ENCODE peak calls at places on chromosomes 13 and 19, in eight cellular contexts. W, F, U, C, R, V, M and Z are unnamed samples.
A peak's percentile ranks its signal among the peaks of the same experiment; 100 is the strongest.

GRCh38 chr19:23071087-23071511 is 45.7 kb upstream of the ZNF730 start:
- DNase-seq in F (no peak), V (no peak), M (no peak), U (peak; percentile 87), W (no peak), R (no peak), C (no peak), Z (no peak)

GRCh38 chr19:16886305-16886880 is 2.4 kb upstream of the F2RL3 start:
- DNase-seq in U (peak; percentile 35), M (no peak), V (no peak), F (no peak), W (no peak), C (peak; percentile 83), R (peak; percentile 31), Z (no peak)

GRCh38 chr19:1601613-1602064 is 3.6 kb downstream of the UQCR11 start:
- DNase-seq in W (peak; percentile 19), M (no peak), U (no peak), C (no peak), V (no peak), F (no peak), R (no peak), Z (no peak)

GRCh38 chr13:86882107-86882506 is 789.1 kb upstream of the SLITRK5 start:
- DNase-seq in C (no peak), F (no peak), U (no peak), R (no peak), W (no peak), V (no peak), M (no peak), Z (no peak)

GRCh38 chr13:42990147-42990990 is 1.7 kb downstream of the EPSTI1 start:
- DNase-seq in C (no peak), V (no peak), F (no peak), M (no peak), W (no peak), R (no peak), U (peak; percentile 64), Z (no peak)

GRCh38 chr19:38290631-38291147 is 13.4 kb upstream of the C19orf33 start:
- DNase-seq in F (no peak), R (peak; percentile 91), W (peak; percentile 87), M (peak; percentile 73), C (no peak), V (no peak), U (no peak), Z (no peak)

GRCh38 chr19:590396-590745 is 690 bp downstream of the HCN2 start:
- DNase-seq in M (no peak), F (no peak), R (peak; percentile 31), W (no peak), V (peak; percentile 24), U (peak; percentile 60), C (no peak), Z (peak; percentile 13)

GRCh38 chr13:86585826-86586225 is 786.6 kb upstream of the SLITRK6 start:
- DNase-seq in U (peak; percentile 66), M (no peak), W (no peak), V (no peak), C (no peak), R (no peak), F (no peak), Z (no peak)

GRCh38 chr19:15584095-15584494 is 30.9 kb upstream of the CYP4F8 start:
- DNase-seq in C (no peak), F (no peak), R (no peak), U (no peak), W (no peak), V (no peak), M (no peak), Z (no peak)

GRCh38 chr19:41928221-41928683 is at the start of gene ERFL:
- DNase-seq in W (no peak), C (no peak), R (peak; percentile 39), F (no peak), V (no peak), M (no peak), U (peak; percentile 45), Z (peak; percentile 50)

GRCh38 chr13:27110056-27110746 is 61.4 kb downstream of the USP12 start:
- DNase-seq in W (no peak), U (no peak), R (no peak), M (no peak), C (no peak), V (no peak), F (no peak), Z (no peak)

GRCh38 chr13:69644447-69644846 is 463.2 kb upstream of the ATXN8OS start:
- DNase-seq in W (no peak), R (no peak), C (no peak), V (no peak), U (no peak), M (no peak), F (no peak), Z (no peak)

GRCh38 chr13:27573265-27573664 is 47.1 kb downstream of the LNX2 start:
- DNase-seq in V (no peak), U (no peak), M (no peak), R (peak; percentile 21), F (no peak), W (peak; percentile 38), C (no peak), Z (no peak)

GRCh38 chr13:32031815-32032345 is 306 bp downstream of the FRY start:
- DNase-seq in U (peak; percentile 21), W (no peak), F (no peak), V (no peak), R (no peak), M (peak; percentile 43), C (no peak), Z (no peak)

GRCh38 chr19:4984448-4984990 is 15.6 kb downstream of the KDM4B start:
- DNase-seq in F (no peak), C (no peak), R (no peak), U (peak; percentile 88), V (no peak), W (no peak), M (no peak), Z (no peak)

GRCh38 chr13:40680659-40681323 is 14.3 kb upstream of the FOXO1 start:
- DNase-seq in F (no peak), U (no peak), V (no peak), W (no peak), M (no peak), R (no peak), C (no peak), Z (no peak)

GRCh38 chr13:47117268-47117667 is 220.4 kb upstream of the HTR2A start:
- DNase-seq in R (no peak), W (peak; percentile 36), V (no peak), C (no peak), M (no peak), U (no peak), F (no peak), Z (no peak)

GRCh38 chr19:1407662-1408299 is 395 bp downstream of the DAZAP1 start:
- DNase-seq in W (no peak), U (no peak), V (peak; percentile 48), F (peak; percentile 23), C (no peak), R (peak; percentile 15), M (no peak), Z (peak; percentile 49)

GRCh38 chr13:28099396-28100148 is 804 bp downstream of the FLT3 start:
- DNase-seq in U (peak; percentile 12), F (no peak), V (no peak), R (no peak), C (no peak), M (peak; percentile 52), W (no peak), Z (no peak)

GRCh38 chr19:48695743-48696352 is at the start of gene FUT2:
- DNase-seq in R (peak; percentile 65), W (peak; percentile 89), M (peak; percentile 63), C (no peak), F (no peak), U (peak; percentile 49), V (no peak), Z (no peak)

GRCh38 chr19:48925240-48925843 is 8.2 kb upstream of the DHDH start:
- DNase-seq in M (no peak), F (no peak), W (no peak), C (no peak), V (no peak), R (no peak), U (no peak), Z (no peak)

GRCh38 chr13:29428310-29428991 is 167.0 kb downstream of the SLC7A1 start:
- DNase-seq in R (no peak), V (no peak), F (no peak), C (no peak), U (peak; percentile 78), W (peak; percentile 71), M (peak; percentile 35), Z (no peak)

GRCh38 chr19:45097776-45098520 is 5.0 kb downstream of the PPP1R37 start:
- DNase-seq in C (no peak), M (no peak), R (peak; percentile 69), V (no peak), U (peak; percentile 60), W (peak; percentile 68), F (no peak), Z (no peak)

GRCh38 chr19:7924651-7925170 is 1.2 kb downstream of the CTXN1 start:
- DNase-seq in R (no peak), C (no peak), U (no peak), V (no peak), W (no peak), F (no peak), M (no peak), Z (no peak)